ENCODE peak calls at places on chromosome 1, in seven cellular contexts. One of them, this sample, is unnamed.

GRCh38 chr1:184827600-184828368 is 73.1 kb upstream of the EDEM3 start:
- DNase-seq in globus pallidus: no peak
- DNase-seq in nephron progenitor cell: no peak
- DNase-seq in NCI-H82: no peak
- DNase-seq in activated naive CD8-positive, alpha-beta T cell treated with anti-CD3 and anti-CD28 coated beads, Interleukin-2, amount 50 U/mL, for 24 hours: no peak
- DNase-seq in naive thymus-derived CD8-positive, alpha-beta T cell: no peak
- DNase-seq in stimulated activated CD4-positive, alpha-beta T cell treated with anti-CD3 and anti-CD28 coated beads, Interleukin-1b, Interleukin-23, amount 100 ng/mL, for 4 hours: no peak
- DNase-seq in this sample: no peak

GRCh38 chr1:43267291-43267805 is 2.4 kb upstream of the TMEM125 start:
- DNase-seq in activated naive CD8-positive, alpha-beta T cell treated with anti-CD3 and anti-CD28 coated beads, Interleukin-2, amount 50 U/mL, for 24 hours: no peak
- DNase-seq in nephron progenitor cell: no peak
- DNase-seq in stimulated activated CD4-positive, alpha-beta T cell treated with anti-CD3 and anti-CD28 coated beads, Interleukin-1b, Interleukin-23, amount 100 ng/mL, for 4 hours: no peak
- DNase-seq in naive thymus-derived CD8-positive, alpha-beta T cell: no peak
- DNase-seq in NCI-H82: no peak
- DNase-seq in globus pallidus: no peak
- DNase-seq in this sample: no peak

GRCh38 chr1:74964508-74964907 is 169.7 kb upstream of the LHX8 start:
- DNase-seq in NCI-H82: peak
- DNase-seq in globus pallidus: peak
- DNase-seq in stimulated activated CD4-positive, alpha-beta T cell treated with anti-CD3 and anti-CD28 coated beads, Interleukin-1b, Interleukin-23, amount 100 ng/mL, for 4 hours: no peak
- DNase-seq in activated naive CD8-positive, alpha-beta T cell treated with anti-CD3 and anti-CD28 coated beads, Interleukin-2, amount 50 U/mL, for 24 hours: no peak
- DNase-seq in nephron progenitor cell: no peak
- DNase-seq in naive thymus-derived CD8-positive, alpha-beta T cell: no peak
- DNase-seq in this sample: no peak

GRCh38 chr1:41659903-41660302 is 175.4 kb upstream of the EDN2 start:
- DNase-seq in NCI-H82: no peak
- DNase-seq in stimulated activated CD4-positive, alpha-beta T cell treated with anti-CD3 and anti-CD28 coated beads, Interleukin-1b, Interleukin-23, amount 100 ng/mL, for 4 hours: no peak
- DNase-seq in naive thymus-derived CD8-positive, alpha-beta T cell: no peak
- DNase-seq in nephron progenitor cell: no peak
- DNase-seq in activated naive CD8-positive, alpha-beta T cell treated with anti-CD3 and anti-CD28 coated beads, Interleukin-2, amount 50 U/mL, for 24 hours: no peak
- DNase-seq in globus pallidus: no peak
- DNase-seq in this sample: no peak

GRCh38 chr1:6519935-6520621 is 28.6 kb upstream of the PLEKHG5 start:
- DNase-seq in nephron progenitor cell: peak
- DNase-seq in globus pallidus: peak
- DNase-seq in NCI-H82: peak
- DNase-seq in stimulated activated CD4-positive, alpha-beta T cell treated with anti-CD3 and anti-CD28 coated beads, Interleukin-1b, Interleukin-23, amount 100 ng/mL, for 4 hours: no peak
- DNase-seq in naive thymus-derived CD8-positive, alpha-beta T cell: no peak
- DNase-seq in activated naive CD8-positive, alpha-beta T cell treated with anti-CD3 and anti-CD28 coated beads, Interleukin-2, amount 50 U/mL, for 24 hours: no peak
- DNase-seq in this sample: no peak

GRCh38 chr1:175499595-175500367 is 243.6 kb downstream of the TNR start:
- DNase-seq in globus pallidus: no peak
- DNase-seq in activated naive CD8-positive, alpha-beta T cell treated with anti-CD3 and anti-CD28 coated beads, Interleukin-2, amount 50 U/mL, for 24 hours: no peak
- DNase-seq in stimulated activated CD4-positive, alpha-beta T cell treated with anti-CD3 and anti-CD28 coated beads, Interleukin-1b, Interleukin-23, amount 100 ng/mL, for 4 hours: no peak
- DNase-seq in naive thymus-derived CD8-positive, alpha-beta T cell: no peak
- DNase-seq in nephron progenitor cell: no peak
- DNase-seq in NCI-H82: no peak
- DNase-seq in this sample: no peak

GRCh38 chr1:170267317-170267716 is 121.6 kb downstream of the NTMT2 start:
- DNase-seq in nephron progenitor cell: no peak
- DNase-seq in naive thymus-derived CD8-positive, alpha-beta T cell: no peak
- DNase-seq in stimulated activated CD4-positive, alpha-beta T cell treated with anti-CD3 and anti-CD28 coated beads, Interleukin-1b, Interleukin-23, amount 100 ng/mL, for 4 hours: no peak
- DNase-seq in activated naive CD8-positive, alpha-beta T cell treated with anti-CD3 and anti-CD28 coated beads, Interleukin-2, amount 50 U/mL, for 24 hours: no peak
- DNase-seq in NCI-H82: no peak
- DNase-seq in globus pallidus: no peak
- DNase-seq in this sample: no peak

GRCh38 chr1:78833491-78833890 is 173.0 kb downstream of the ADGRL4 start:
- DNase-seq in NCI-H82: no peak
- DNase-seq in stimulated activated CD4-positive, alpha-beta T cell treated with anti-CD3 and anti-CD28 coated beads, Interleukin-1b, Interleukin-23, amount 100 ng/mL, for 4 hours: no peak
- DNase-seq in globus pallidus: no peak
- DNase-seq in activated naive CD8-positive, alpha-beta T cell treated with anti-CD3 and anti-CD28 coated beads, Interleukin-2, amount 50 U/mL, for 24 hours: no peak
- DNase-seq in naive thymus-derived CD8-positive, alpha-beta T cell: no peak
- DNase-seq in nephron progenitor cell: no peak
- DNase-seq in this sample: no peak

GRCh38 chr1:230141002-230141648 is 74.1 kb downstream of the GALNT2 start:
- DNase-seq in stimulated activated CD4-positive, alpha-beta T cell treated with anti-CD3 and anti-CD28 coated beads, Interleukin-1b, Interleukin-23, amount 100 ng/mL, for 4 hours: no peak
- DNase-seq in naive thymus-derived CD8-positive, alpha-beta T cell: no peak
- DNase-seq in activated naive CD8-positive, alpha-beta T cell treated with anti-CD3 and anti-CD28 coated beads, Interleukin-2, amount 50 U/mL, for 24 hours: no peak
- DNase-seq in nephron progenitor cell: no peak
- DNase-seq in NCI-H82: peak
- DNase-seq in globus pallidus: no peak
- DNase-seq in this sample: no peak

GRCh38 chr1:207027221-207027777 is 5.3 kb downstream of the C1orf116 start:
- DNase-seq in activated naive CD8-positive, alpha-beta T cell treated with anti-CD3 and anti-CD28 coated beads, Interleukin-2, amount 50 U/mL, for 24 hours: no peak
- DNase-seq in stimulated activated CD4-positive, alpha-beta T cell treated with anti-CD3 and anti-CD28 coated beads, Interleukin-1b, Interleukin-23, amount 100 ng/mL, for 4 hours: no peak
- DNase-seq in NCI-H82: no peak
- DNase-seq in nephron progenitor cell: no peak
- DNase-seq in naive thymus-derived CD8-positive, alpha-beta T cell: no peak
- DNase-seq in globus pallidus: no peak
- DNase-seq in this sample: no peak